ENCODE peak calls at places on chromosomes 6 and 20, in seven cellular contexts. Y is cardiac muscle cell; X is uterus; E is CD8-positive, alpha-beta T cell; J is astrocyte; O is stomach; S is ovary. N is an unnamed sample.

GRCh38 chr20:62666736-62667529 is 24.6 kb downstream of the SLCO4A1 start:
- DNase-seq in X (peak; percentile 56), J (peak; percentile 12), E (no peak), S (no peak), Y (no peak), O (peak; percentile 77), N (no peak)

GRCh38 chr6:44646355-44646754 is 258.8 kb downstream of the CDC5L start:
- DNase-seq in Y (no peak), E (no peak), O (no peak), X (no peak), S (no peak), J (peak; percentile 97), N (no peak)

GRCh38 chr20:61353261-61353995 is 101.4 kb downstream of the CDH4 start:
- DNase-seq in E (no peak), Y (no peak), O (no peak), X (no peak), J (peak; percentile 65), S (no peak), N (no peak)

GRCh38 chr20:23362392-23363256 is 642 bp downstream of the GZF1 start:
- DNase-seq in S (no peak), E (peak; percentile 6), Y (peak; percentile 76), O (peak; percentile 44), X (peak; percentile 38), J (peak; percentile 17), N (no peak)

GRCh38 chr20:49323622-49324238 is 45.9 kb upstream of the ZNFX1 start:
- DNase-seq in Y (peak; percentile 26), O (no peak), J (peak; percentile 86), E (no peak), X (no peak), S (no peak), N (no peak)

GRCh38 chr6:46653439-46653942 is 716 bp downstream of the SLC25A27 start:
- DNase-seq in X (no peak), S (no peak), O (no peak), Y (no peak), E (no peak), J (no peak), N (no peak)

GRCh38 chr6:133591330-133591729 is 297.6 kb upstream of the TCF21 start:
- DNase-seq in O (no peak), E (no peak), J (no peak), S (no peak), Y (no peak), X (no peak), N (no peak)

GRCh38 chr6:7080311-7080710 is 27.4 kb upstream of the RREB1 start:
- DNase-seq in S (no peak), O (no peak), E (no peak), J (no peak), Y (no peak), X (no peak), N (no peak)

GRCh38 chr6:48733581-48733980 is 622.6 kb upstream of the PTCHD4 start:
- DNase-seq in J (no peak), Y (no peak), S (no peak), E (no peak), X (no peak), O (no peak), N (no peak)

GRCh38 chr6:141303907-141304306 is 828.8 kb upstream of the GJE1 start:
- DNase-seq in Y (no peak), X (no peak), E (no peak), S (no peak), O (no peak), J (no peak), N (no peak)

GRCh38 chr20:59412251-59412650 is 111.8 kb downstream of the EDN3 start:
- DNase-seq in S (no peak), Y (no peak), J (no peak), X (no peak), O (no peak), E (no peak), N (no peak)

GRCh38 chr20:17848649-17849048 is 119.9 kb downstream of the SNX5 start:
- DNase-seq in Y (no peak), E (no peak), S (no peak), X (no peak), O (no peak), J (no peak), N (no peak)

GRCh38 chr6:132818404-132819359 is 4.3 kb downstream of the RPS12 start:
- DNase-seq in E (no peak), J (no peak), O (no peak), X (no peak), Y (no peak), S (no peak), N (no peak)

GRCh38 chr6:166743925-166744653 is 117.0 kb upstream of the RPS6KA2 start:
- DNase-seq in S (no peak), J (peak; percentile 78), E (no peak), Y (peak; percentile 41), X (no peak), O (no peak), N (no peak)

GRCh38 chr6:22078288-22078687 is 218.5 kb downstream of the PRL start:
- DNase-seq in S (no peak), O (no peak), E (no peak), J (no peak), X (no peak), Y (no peak), N (no peak)

GRCh38 chr6:16751251-16751946 is 9.9 kb downstream of the ATXN1 start:
- DNase-seq in S (no peak), E (no peak), Y (no peak), X (no peak), O (no peak), J (peak; percentile 63), N (no peak)
- H3K27ac ChIP-seq in S (no peak overlapping the region), E (no peak overlapping the region), Y (no peak overlapping the region), X (no peak overlapping the region), O (no peak overlapping the region), J (peak overlapping the region; percentile 80), N (no peak overlapping the region)

DNA sequence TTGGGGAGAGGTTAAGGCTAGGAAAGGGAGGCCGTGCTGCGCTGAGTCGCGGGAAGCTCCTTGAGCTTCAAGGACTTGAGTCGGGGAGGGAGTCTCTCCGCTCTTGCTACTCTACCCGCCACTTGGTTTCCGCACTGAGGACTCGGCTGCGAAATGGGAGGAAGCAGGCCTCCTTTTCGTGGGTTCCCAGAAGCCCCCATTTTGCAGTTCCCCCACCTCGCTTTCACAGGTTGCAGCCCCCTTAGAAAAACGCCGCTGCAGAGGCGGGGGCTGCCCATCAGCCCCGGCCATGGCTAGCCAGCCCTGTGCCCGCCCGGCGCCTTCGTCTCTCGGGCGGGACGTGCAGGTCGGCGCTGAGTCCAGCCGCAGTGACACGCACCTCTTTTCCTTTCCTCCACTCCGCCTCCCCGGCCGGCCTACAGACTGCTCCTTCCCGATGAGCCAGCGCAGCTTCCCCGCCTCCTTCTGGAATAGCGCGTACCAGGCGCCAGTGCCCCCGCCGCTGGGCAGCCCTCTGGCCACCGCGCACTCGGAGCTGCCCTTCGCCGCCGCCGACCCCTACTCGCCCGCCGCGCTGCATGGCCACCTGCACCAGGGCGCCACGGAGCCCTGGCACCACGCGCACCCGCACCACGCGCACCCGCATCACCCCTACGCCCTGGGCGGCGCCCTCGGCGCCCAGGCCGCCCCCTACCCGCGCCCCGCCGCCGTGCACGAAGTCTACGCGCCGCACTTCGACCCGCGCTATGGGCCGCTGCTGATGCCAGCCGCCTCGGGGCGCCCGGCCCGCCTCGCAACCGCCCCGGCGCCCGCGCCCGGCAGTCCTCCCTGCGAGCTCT is 5.0 kb downstream of the VGLL2 start:
- DNase-seq in O (no peak), S (no peak), X (no peak), J (no peak), E (no peak), Y (peak; percentile 58), N (peak; percentile 12)
- H3K9me3 ChIP-seq in O (no peaks in the 10 kb centered on the region), S (no peaks in the 10 kb centered on the region), X (no peaks in the 10 kb centered on the region), J (no peaks in the 10 kb centered on the region), E (no peaks in the 10 kb centered on the region), Y (no peaks in the 10 kb centered on the region), N (no peaks in the 10 kb centered on the region)

GRCh38 chr20:1423206-1423605 is 30.4 kb upstream of the FKBP1A start:
- DNase-seq in X (no peak), S (no peak), Y (no peak), O (no peak), E (no peak), J (no peak), N (no peak)
- H3K36me3 ChIP-seq in X (no peaks in the 10 kb centered on the region), S (no peaks in the 10 kb centered on the region), Y (no peaks in the 10 kb centered on the region), O (no peaks in the 10 kb centered on the region), E (no peaks in the 10 kb centered on the region), J (no peaks in the 10 kb centered on the region), N (no peaks in the 10 kb centered on the region)

DNA sequence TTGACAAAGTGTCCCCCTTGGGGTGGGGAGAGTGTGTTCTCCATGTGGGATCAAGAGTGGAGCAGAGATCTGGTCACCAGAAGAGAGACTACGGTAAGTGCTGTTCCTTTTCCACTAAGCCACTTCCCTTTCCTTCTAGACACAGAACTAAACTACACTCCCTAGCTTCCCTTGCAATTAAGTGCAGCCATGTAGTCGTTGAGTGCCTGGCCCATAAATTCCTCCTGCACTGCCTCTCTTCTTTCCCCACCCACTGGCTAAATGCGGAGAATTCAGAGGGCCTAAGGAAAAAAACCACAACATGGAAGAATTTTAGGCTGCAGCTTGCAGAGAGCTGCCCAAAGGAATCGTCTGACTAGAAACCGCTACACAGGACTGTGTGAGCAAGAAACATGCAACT is 1.5 kb downstream of the WDR27 start:
- DNase-seq in O (no peak), E (no peak), S (no peak), Y (peak; percentile 18), X (no peak), J (peak; percentile 57), N (no peak)
- H3K27ac ChIP-seq in O (no peak overlapping the region), E (no peak overlapping the region), S (no peak overlapping the region), Y (no peak overlapping the region), X (no peak overlapping the region), J (no peak overlapping the region), N (no peak overlapping the region)

DNA sequence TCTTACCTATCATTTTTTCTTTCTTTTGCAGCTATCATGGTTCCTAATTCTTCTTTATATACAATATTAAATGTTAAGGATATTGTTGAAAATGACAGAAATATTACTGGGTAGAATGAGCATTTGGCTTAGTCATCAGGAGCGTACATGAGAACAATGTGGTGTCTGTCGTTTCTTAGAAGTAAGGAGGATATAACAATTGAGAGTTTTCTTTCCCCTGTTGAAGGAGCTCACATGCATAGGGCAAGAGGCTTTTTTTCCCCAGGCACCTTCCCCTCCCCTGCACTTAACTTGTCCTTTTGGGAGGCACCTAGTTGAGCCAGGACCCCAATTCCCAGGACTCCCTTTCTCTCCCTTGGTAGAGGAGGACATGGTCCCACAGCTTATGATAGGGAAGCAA is 25.0 kb downstream of the MC3R start:
- DNase-seq in E (no peak), S (no peak), Y (no peak), X (no peak), J (no peak), O (no peak), N (no peak)
- H3K9me3 ChIP-seq in E (no peaks in the 10 kb centered on the region), S (no peaks in the 10 kb centered on the region), Y (no peaks in the 10 kb centered on the region), X (no peaks in the 10 kb centered on the region), J (peaks cover 9% of the 10 kb centered on the region), O (no peaks in the 10 kb centered on the region), N (peaks cover 3% of the 10 kb centered on the region)

GRCh38 chr6:73519943-73520687 is 717 bp downstream of the EEF1A1 start:
- DNase-seq in O (peak; percentile 73), J (peak; percentile 56), Y (peak; percentile 74), X (peak; percentile 70), E (peak; percentile 54), S (peak; percentile 83), N (peak; percentile 79)
- H3K36me3 ChIP-seq in O (peaks cover 36% of the 10 kb centered on the region), J (peaks cover 41% of the 10 kb centered on the region), Y (peaks cover 28% of the 10 kb centered on the region), X (no peaks in the 10 kb centered on the region), E (peaks cover 40% of the 10 kb centered on the region), S (no peaks in the 10 kb centered on the region), N (no peaks in the 10 kb centered on the region)

DNA sequence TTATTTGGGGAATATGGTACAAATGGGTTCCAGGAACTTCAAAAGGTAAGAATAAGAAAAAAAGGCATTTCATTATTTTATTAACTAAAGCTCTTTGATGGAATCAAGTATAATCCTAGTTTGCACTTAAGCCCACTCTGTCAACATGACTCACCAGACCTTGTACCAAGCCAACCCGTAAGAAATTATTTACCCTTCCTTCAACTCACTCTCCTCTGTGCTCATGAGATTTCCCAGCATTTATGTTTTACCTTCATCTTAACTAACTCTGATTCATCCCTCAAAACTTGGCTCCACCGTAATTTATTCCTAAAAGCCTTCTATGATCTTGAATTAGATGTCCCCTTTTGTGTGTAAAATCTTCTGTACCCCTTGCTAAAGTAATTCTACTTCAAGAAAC is 308.7 kb downstream of the PKHD1 start:
- DNase-seq in X (no peak), Y (no peak), O (no peak), S (no peak), J (no peak), E (no peak), N (no peak)
- H3K27ac ChIP-seq in X (no peak overlapping the region), Y (no peak overlapping the region), O (no peak overlapping the region), S (no peak overlapping the region), J (no peak overlapping the region), E (no peak overlapping the region), N (no peak overlapping the region)